ENCODE peak calls at places on chromosome 16, in eight cellular contexts. F, B, G, U, L, N, V and A are unnamed samples. For H3K4me1, the result is how much of the 10 kb centered on the place peaks cover.

GRCh38 chr16:51129105-51129504 is 22.0 kb downstream of the SALL1 start:
- DNase-seq in F (no peak), B (no peak), G (no peak), U (no peak), L (no peak), N (no peak), V (no peak), A (peak)

GRCh38 chr16:15961060-15961511 is 11.7 kb downstream of the ABCC1 start:
- DNase-seq in F (peak), B (peak), G (no peak), U (peak), L (no peak), N (no peak), V (no peak), A (no peak)

GRCh38 chr16:77662241-77662640 is 60.1 kb upstream of the NUDT7 start:
- DNase-seq in F (no peak), B (no peak), G (no peak), U (no peak), L (no peak), N (no peak), V (no peak), A (no peak)

GRCh38 chr16:2585651-2586081 is 47.8 kb downstream of the PDPK1 start:
- DNase-seq in F (no peak), B (no peak), G (no peak), U (no peak), L (no peak), N (no peak), V (peak), A (no peak)

GRCh38 chr16:56999409-57000270 is 10.3 kb downstream of the NLRC5 start:
- DNase-seq in F (peak), B (no peak), G (no peak), U (no peak), L (peak), N (no peak), V (no peak), A (no peak)

GRCh38 chr16:9570521-9570920 is 479.1 kb downstream of the HAPSTR1 start:
- DNase-seq in F (no peak), B (no peak), G (no peak), U (no peak), L (no peak), N (no peak), V (no peak), A (no peak)

GRCh38 chr16:47660540-47660939 is 199.4 kb downstream of the PHKB start:
- DNase-seq in F (no peak), B (no peak), G (no peak), U (no peak), L (no peak), N (no peak), V (no peak), A (no peak)

GRCh38 chr16:51968756-51969155 is 578.2 kb downstream of the TOX3 start:
- DNase-seq in F (no peak), B (no peak), G (no peak), U (peak), L (no peak), N (no peak), V (no peak), A (peak)

GRCh38 chr16:87135631-87136030 is 181.6 kb downstream of the C16orf95 start:
- DNase-seq in F (no peak), B (no peak), G (no peak), U (no peak), L (no peak), N (no peak), V (no peak), A (no peak)

GRCh38 chr16:87926246-87927194 is 9.8 kb downstream of the CA5A start:
- DNase-seq in F (no peak), B (peak), G (no peak), U (no peak), L (no peak), N (no peak), V (no peak), A (no peak)

GRCh38 chr16:68244481-68244902 is 681 bp upstream of the PLA2G15 start:
- DNase-seq in F (no peak), B (no peak), G (no peak), U (no peak), L (no peak), N (no peak), V (no peak), A (no peak)

GRCh38 chr16:381788-382717 is at the start of gene PGAP6:
- DNase-seq in F (peak), B (peak), G (no peak), U (peak), L (peak), N (peak), V (no peak), A (peak)

GRCh38 chr16:80210787-80211186 is 330.0 kb upstream of the DYNLRB2 start:
- DNase-seq in F (no peak), B (no peak), G (no peak), U (no peak), L (no peak), N (no peak), V (peak), A (no peak)

GRCh38 chr16:10760863-10761262 is 17.2 kb downstream of the NUBP1 start:
- DNase-seq in F (no peak), B (no peak), G (no peak), U (no peak), L (no peak), N (no peak), V (no peak), A (no peak)

GRCh38 chr16:10761388-10761787 is 17.7 kb downstream of the NUBP1 start:
- DNase-seq in F (no peak), B (no peak), G (no peak), U (no peak), L (no peak), N (no peak), V (no peak), A (no peak)

GRCh38 chr16:10767127-10767526 is 23.5 kb downstream of the NUBP1 start:
- DNase-seq in F (no peak), B (no peak), G (no peak), U (no peak), L (no peak), N (no peak), V (no peak), A (no peak)

GRCh38 chr16:10762336-10762995 is 18.8 kb downstream of the NUBP1 start:
- DNase-seq in F (no peak), B (no peak), G (no peak), U (no peak), L (no peak), N (no peak), V (no peak), A (no peak)

DNA sequence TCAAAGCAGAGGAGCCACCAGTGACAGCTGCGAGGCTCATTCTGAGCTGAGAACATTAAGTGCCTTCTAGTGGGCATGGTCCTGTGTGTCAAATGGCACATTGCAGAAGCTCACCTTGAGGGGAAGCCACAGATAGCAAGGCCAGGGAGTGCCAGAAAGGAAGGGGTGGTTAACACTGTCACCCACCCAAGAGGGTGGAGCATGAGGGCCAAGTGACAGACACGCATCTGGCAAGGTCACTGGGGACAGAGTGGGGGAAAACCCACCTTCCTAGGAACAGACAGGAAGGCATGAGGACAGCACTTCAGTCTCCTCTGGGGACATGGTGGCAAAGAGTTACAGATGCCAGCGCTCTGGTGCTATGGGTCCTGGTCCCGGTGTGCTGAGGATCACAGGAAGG is 22.1 kb downstream of the NUBP1 start:
- DNase-seq in F (peak), B (no peak), G (no peak), U (no peak), L (no peak), N (no peak), V (no peak), A (no peak)
- H3K4me1 ChIP-seq in F (under half), B (under half), G (under half), U (under half), L (under half), N (under half), V (under half), A (under half)

GRCh38 chr16:65309294-65309850 is 187.5 kb upstream of the CDH11 start:
- DNase-seq in F (no peak), B (no peak), G (no peak), U (no peak), L (no peak), N (no peak), V (no peak), A (no peak)

GRCh38 chr16:65315004-65315398 is 193.1 kb upstream of the CDH11 start:
- DNase-seq in F (no peak), B (no peak), G (no peak), U (no peak), L (no peak), N (peak), V (peak), A (no peak)

GRCh38 chr16:65314246-65315003 is 192.6 kb upstream of the CDH11 start:
- DNase-seq in F (no peak), B (no peak), G (no peak), U (no peak), L (no peak), N (no peak), V (no peak), A (no peak)

GRCh38 chr16:65312071-65312470 is 190.2 kb upstream of the CDH11 start:
- DNase-seq in F (no peak), B (no peak), G (no peak), U (peak), L (no peak), N (no peak), V (no peak), A (no peak)

GRCh38 chr16:65312795-65313194 is 190.9 kb upstream of the CDH11 start:
- DNase-seq in F (no peak), B (no peak), G (no peak), U (peak), L (no peak), N (no peak), V (no peak), A (no peak)
- H3K4me1 ChIP-seq in F (under half), B (under half), G (under half), U (under half), L (under half), N (under half), V (under half), A (under half)

DNA sequence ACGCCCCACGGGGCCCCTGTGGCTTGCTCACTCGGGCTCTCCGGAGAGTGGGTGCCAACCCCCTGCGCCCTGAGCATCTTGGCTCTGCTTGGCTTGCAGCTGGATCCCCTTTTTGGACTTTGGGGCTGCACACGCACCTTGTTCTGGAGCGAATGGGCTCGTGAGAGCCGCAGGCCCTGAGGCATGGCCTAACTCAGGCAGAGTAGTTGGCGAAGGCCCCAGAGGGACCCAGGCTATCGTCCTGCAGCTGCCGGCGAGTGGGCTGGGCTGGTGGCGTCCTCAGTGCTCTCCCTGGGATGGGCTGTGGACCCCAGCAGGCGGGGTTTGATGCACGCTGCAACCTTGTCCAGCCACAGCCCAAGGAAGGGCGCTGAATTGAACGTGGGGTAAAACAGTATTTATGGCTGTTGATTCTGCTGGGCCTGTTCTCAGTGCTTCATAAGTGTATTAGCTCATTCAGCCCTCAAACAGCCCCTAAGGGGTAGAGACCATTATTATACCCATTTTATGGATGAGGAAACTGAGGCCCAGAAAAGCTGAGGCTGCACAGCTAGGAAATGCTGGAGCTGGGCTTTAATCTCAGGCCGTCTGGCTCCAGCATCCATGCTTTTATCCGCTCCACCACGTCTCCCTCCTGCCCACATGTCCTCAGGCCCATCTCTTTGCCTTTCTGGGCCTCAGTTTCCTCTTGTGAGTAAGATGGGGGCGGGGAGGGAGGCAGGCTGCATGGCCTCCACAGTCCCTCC is 171.2 kb upstream of the CIBAR2 start:
- DNase-seq in F (no peak), B (no peak), G (no peak), U (no peak), L (no peak), N (no peak), V (no peak), A (no peak)
- H3K4me1 ChIP-seq in F (under half), B (under half), G (under half), U (under half), L (under half), N (under half), V (half or more), A (under half)

GRCh38 chr16:82630219-82630618 is 3.5 kb downstream of the CDH13 start:
- DNase-seq in F (no peak), B (no peak), G (no peak), U (peak), L (no peak), N (no peak), V (no peak), A (no peak)

GRCh38 chr16:82629441-82630027 is 2.8 kb downstream of the CDH13 start:
- DNase-seq in F (no peak), B (no peak), G (no peak), U (peak), L (no peak), N (no peak), V (no peak), A (no peak)

GRCh38 chr16:82627811-82628339 is 1.1 kb downstream of the CDH13 start:
- DNase-seq in F (no peak), B (no peak), G (no peak), U (no peak), L (peak), N (no peak), V (no peak), A (no peak)

GRCh38 chr16:82630688-82631087 is 3.9 kb downstream of the CDH13 start:
- DNase-seq in F (no peak), B (no peak), G (no peak), U (peak), L (no peak), N (no peak), V (no peak), A (no peak)

GRCh38 chr16:82628741-82629140 is 2.0 kb downstream of the CDH13 start:
- DNase-seq in F (no peak), B (no peak), G (no peak), U (no peak), L (no peak), N (no peak), V (no peak), A (no peak)
- H3K4me1 ChIP-seq in F (under half), B (under half), G (under half), U (under half), L (under half), N (under half), V (under half), A (under half)

GRCh38 chr16:84502075-84502474 is 2.4 kb downstream of the MEAK7 start:
- DNase-seq in F (no peak), B (no peak), G (peak), U (no peak), L (no peak), N (no peak), V (no peak), A (no peak)

GRCh38 chr16:84502581-84502980 is 1.9 kb downstream of the MEAK7 start:
- DNase-seq in F (no peak), B (no peak), G (peak), U (no peak), L (no peak), N (no peak), V (no peak), A (no peak)

GRCh38 chr16:84500531-84500930 is 3.9 kb downstream of the MEAK7 start:
- DNase-seq in F (no peak), B (no peak), G (no peak), U (no peak), L (no peak), N (no peak), V (no peak), A (no peak)

GRCh38 chr16:84499638-84500037 is 4.8 kb downstream of the MEAK7 start:
- DNase-seq in F (no peak), B (no peak), G (no peak), U (no peak), L (no peak), N (no peak), V (no peak), A (no peak)

DNA sequence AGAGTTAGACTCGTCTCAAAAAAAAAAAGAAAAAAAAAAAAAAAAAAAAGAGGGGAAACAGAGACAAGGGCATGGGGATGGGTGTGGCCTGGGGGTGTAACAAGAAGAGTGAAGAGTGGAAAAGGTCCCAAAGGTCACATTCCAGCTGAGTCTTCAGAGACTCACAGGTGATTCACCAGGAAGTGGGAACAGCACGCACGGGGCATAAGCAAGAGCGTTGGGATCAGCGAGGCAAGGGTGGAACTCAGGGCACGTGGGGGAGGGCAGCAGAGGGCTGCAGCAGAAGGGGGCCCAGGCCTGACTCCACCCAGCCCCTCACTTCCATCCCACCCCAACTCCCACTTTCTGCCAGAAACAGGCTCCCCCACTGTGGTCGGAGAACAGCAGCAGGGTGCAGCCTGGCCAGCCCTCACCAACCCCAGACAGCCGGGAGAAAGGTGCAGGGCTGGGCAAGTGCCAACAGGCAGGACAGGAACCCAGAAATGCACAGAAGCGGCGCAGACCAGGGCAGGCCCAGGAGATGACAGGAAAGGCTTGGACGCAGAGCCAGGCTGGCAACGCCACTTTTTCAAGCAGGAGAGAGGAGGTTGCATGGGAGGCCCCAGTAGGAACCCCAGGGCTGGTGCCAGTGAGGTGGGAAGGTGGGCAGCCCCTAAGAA is 3.3 kb downstream of the MEAK7 start:
- DNase-seq in F (no peak), B (no peak), G (peak), U (no peak), L (no peak), N (no peak), V (no peak), A (no peak)
- H3K4me1 ChIP-seq in F (under half), B (under half), G (half or more), U (under half), L (under half), N (under half), V (under half), A (under half)

GRCh38 chr16:10833271-10833670 is 14.7 kb upstream of the TVP23A start:
- DNase-seq in F (no peak), B (no peak), G (no peak), U (no peak), L (no peak), N (no peak), V (no peak), A (no peak)
- H3K4me1 ChIP-seq in F (under half), B (under half), G (under half), U (under half), L (under half), N (under half), V (under half), A (under half)

DNA sequence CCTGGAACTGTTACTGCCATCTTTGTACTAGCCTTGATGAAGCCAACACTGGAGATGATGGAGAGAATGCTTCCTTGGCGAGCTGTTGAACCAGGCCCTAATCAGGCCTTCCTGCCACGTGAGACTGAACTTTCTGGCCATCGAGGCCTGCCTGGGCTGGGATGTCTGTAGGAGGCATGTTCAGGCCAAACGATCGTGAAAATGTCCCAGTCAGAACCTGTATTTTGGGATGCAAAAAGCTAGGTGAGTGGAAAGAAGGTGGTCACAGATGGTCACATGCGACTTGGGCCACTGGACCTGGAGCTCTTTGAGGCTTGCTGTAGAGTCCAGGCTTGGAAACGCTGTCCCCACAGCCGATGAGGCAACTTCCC is 12.9 kb downstream of the KNOP1 start:
- DNase-seq in F (no peak), B (no peak), G (no peak), U (no peak), L (no peak), N (no peak), V (no peak), A (no peak)
- H3K4me1 ChIP-seq in F (under half), B (under half), G (under half), U (under half), L (under half), N (under half), V (under half), A (under half)

GRCh38 chr16:84722068-84722467 is 22.3 kb downstream of the USP10 start:
- DNase-seq in F (no peak), B (no peak), G (no peak), U (no peak), L (no peak), N (no peak), V (no peak), A (no peak)

GRCh38 chr16:84726670-84727467 is 27.1 kb downstream of the USP10 start:
- DNase-seq in F (no peak), B (no peak), G (no peak), U (no peak), L (no peak), N (no peak), V (peak), A (no peak)

GRCh38 chr16:84725481-84726078 is 25.8 kb downstream of the USP10 start:
- DNase-seq in F (no peak), B (no peak), G (peak), U (no peak), L (no peak), N (no peak), V (no peak), A (no peak)

GRCh38 chr16:84726079-84726669 is 26.4 kb downstream of the USP10 start:
- DNase-seq in F (peak), B (peak), G (peak), U (peak), L (peak), N (peak), V (peak), A (peak)

DNA sequence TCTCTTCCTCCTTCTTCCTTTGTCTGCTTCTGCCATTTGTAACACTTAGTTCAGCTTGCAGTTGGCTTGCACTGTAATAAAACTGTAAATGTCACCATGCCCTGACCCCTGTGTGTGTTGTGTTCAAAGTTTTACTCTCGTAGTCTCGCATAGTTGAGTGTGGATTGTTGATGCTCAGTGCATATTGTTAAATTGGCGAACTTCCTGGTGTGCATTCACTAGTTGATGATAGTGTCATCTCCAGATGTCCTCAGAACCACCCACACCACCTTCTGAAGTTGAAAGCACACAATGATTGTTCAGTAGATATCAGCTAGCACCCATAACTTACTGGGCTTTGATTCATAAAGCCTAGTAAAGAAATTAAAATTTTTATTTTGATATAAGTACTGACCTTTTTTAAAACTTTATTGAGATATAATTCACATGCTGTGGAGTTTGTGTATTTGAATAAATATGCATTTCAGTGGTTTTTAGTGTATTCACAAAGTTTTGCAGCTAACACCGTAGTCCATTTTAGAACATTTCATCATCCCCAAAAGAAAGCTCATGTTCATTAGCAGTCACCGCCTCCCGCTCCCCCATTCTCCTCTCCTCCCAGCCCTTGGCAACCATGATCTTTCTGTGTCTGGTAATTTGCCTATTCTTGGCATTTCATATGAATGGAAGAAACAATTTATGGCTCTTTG is 25.0 kb downstream of the USP10 start:
- DNase-seq in F (no peak), B (no peak), G (no peak), U (peak), L (no peak), N (no peak), V (no peak), A (peak)
- H3K4me1 ChIP-seq in F (under half), B (under half), G (half or more), U (under half), L (under half), N (under half), V (under half), A (half or more)